ENCODE peak calls at places on chromosomes 12 and 14, in nine cellular contexts. Y is RKO; N is stimulated activated CD4-positive, alpha-beta T cell treated with anti-CD3 and anti-CD28 coated beads, Interleukin-1b, Interleukin-23, amount 100 ng/mL, for 1 hour; P is choroid plexus epithelial cell; A is MM.1S; G is NCI-H345; C is AG09319; R is ELR; I is fibroblast of mammary gland. E is an unnamed sample.

GRCh38 chr12:5784626-5785130 is 160.4 kb downstream of the ANO2 start:
- DNase-seq in I (no peak), G (no peak), P (no peak), N (no peak), A (no peak), Y (no peak), C (no peak), R (no peak), E (peak; percentile 54)

GRCh38 chr12:108573310-108573709 is 10.9 kb downstream of the ISCU start:
- DNase-seq in R (no peak), N (no peak), P (no peak), G (no peak), A (peak; percentile 69), C (no peak), I (peak; percentile 32), Y (no peak), E (no peak)

GRCh38 chr12:106223485-106224391 is 24.1 kb downstream of the CKAP4 start:
- DNase-seq in Y (peak; percentile 59), N (peak; percentile 51), P (peak; percentile 76), C (no peak), A (peak; percentile 70), I (peak; percentile 59), R (peak; percentile 63), G (peak; percentile 53), E (no peak)

GRCh38 chr12:12333407-12333831 is 16.6 kb downstream of the MANSC1 start:
- DNase-seq in A (no peak), I (no peak), N (no peak), G (peak; percentile 99), C (no peak), P (peak; percentile 52), Y (no peak), R (no peak), E (no peak)

GRCh38 chr12:4217091-4217490 is 56.5 kb upstream of the CCND2 start:
- DNase-seq in C (no peak), Y (no peak), R (no peak), P (no peak), N (no peak), A (no peak), G (no peak), I (no peak), E (no peak)

GRCh38 chr12:53105256-53105655 is 2.0 kb downstream of the SOAT2 start:
- DNase-seq in Y (no peak), R (no peak), C (no peak), I (no peak), G (no peak), P (no peak), N (no peak), A (no peak), E (no peak)

GRCh38 chr14:60220084-60220483 is 28.9 kb upstream of the PPM1A start:
- DNase-seq in A (no peak), I (no peak), Y (no peak), P (no peak), G (no peak), R (no peak), N (no peak), C (no peak), E (no peak)

GRCh38 chr12:120078868-120079267 is 37.7 kb downstream of the RAB35 start:
- DNase-seq in Y (no peak), I (no peak), N (no peak), P (no peak), G (no peak), A (peak; percentile 76), R (no peak), C (no peak), E (no peak)

GRCh38 chr14:100147181-100147631 is 12.2 kb downstream of the DEGS2 start:
- DNase-seq in Y (no peak), G (peak; percentile 40), N (peak; percentile 17), C (no peak), P (no peak), I (no peak), R (no peak), A (no peak), E (no peak)

GRCh38 chr12:122988036-122988435 is 7.6 kb downstream of the ARL6IP4 start:
- DNase-seq in Y (no peak), A (no peak), N (no peak), C (no peak), R (no peak), P (no peak), G (no peak), I (no peak), E (no peak)

GRCh38 chr14:64438181-64438839 is 27.0 kb upstream of the AKAP5 start:
- DNase-seq in I (peak; percentile 84), R (peak; percentile 82), P (peak; percentile 95), G (no peak), N (no peak), A (no peak), C (peak; percentile 45), Y (no peak), E (no peak)

GRCh38 chr14:29265852-29266251 is 499.3 kb downstream of the FOXG1 start:
- DNase-seq in A (no peak), G (no peak), R (no peak), C (no peak), Y (no peak), I (no peak), P (no peak), N (no peak), E (no peak)

GRCh38 chr12:108609535-108610335 is 11.9 kb upstream of the TMEM119 start:
- DNase-seq in R (no peak), I (peak; percentile 94), C (peak; percentile 82), P (peak; percentile 88), N (no peak), A (no peak), G (no peak), Y (no peak), E (no peak)

GRCh38 chr12:120902846-120903381 is 1.2 kb downstream of the SPPL3 start:
- DNase-seq in A (no peak), G (no peak), Y (no peak), R (no peak), I (no peak), N (no peak), P (no peak), C (no peak), E (no peak)

GRCh38 chr12:9049520-9050133 is 60.3 kb downstream of the KLRG1 start:
- DNase-seq in R (peak; percentile 62), A (peak; percentile 39), P (peak; percentile 78), Y (peak; percentile 72), G (peak; percentile 3), C (no peak), N (no peak), I (peak; percentile 64), E (no peak)

GRCh38 chr12:132288516-132289188 is 40.7 kb downstream of the GALNT9 start:
- DNase-seq in R (no peak), A (no peak), N (no peak), P (no peak), G (no peak), Y (no peak), I (no peak), C (no peak), E (no peak)

GRCh38 chr12:75854681-75855309 is 176.8 kb downstream of the PHLDA1 start:
- DNase-seq in Y (no peak), N (no peak), C (peak; percentile 57), I (peak; percentile 90), R (peak; percentile 50), P (no peak), G (no peak), A (no peak), E (no peak)

GRCh38 chr12:26845057-26845666 is 12.2 kb upstream of the ITPR2 start:
- DNase-seq in N (no peak), C (no peak), P (peak; percentile 55), Y (peak; percentile 69), G (no peak), A (no peak), R (peak; percentile 67), I (peak; percentile 57), E (no peak)

GRCh38 chr14:50260511-50260910 is 29.1 kb upstream of the SOS2 start:
- DNase-seq in P (peak; percentile 78), A (peak; percentile 24), N (no peak), Y (peak; percentile 36), R (peak; percentile 62), G (peak; percentile 12), C (peak; percentile 19), I (peak; percentile 58), E (no peak)

GRCh38 chr12:16389594-16389993 is 42.1 kb downstream of the MGST1 start:
- DNase-seq in G (no peak), C (peak; percentile 18), R (peak; percentile 71), A (no peak), P (peak; percentile 85), I (peak; percentile 91), Y (peak; percentile 43), N (no peak), E (no peak)

GRCh38 chr14:35144029-35144428 is 21.7 kb downstream of the PRORP start:
- DNase-seq in R (no peak), N (no peak), P (no peak), A (no peak), G (no peak), Y (no peak), I (no peak), C (no peak), E (no peak)

GRCh38 chr14:54629183-54629582 is 62.3 kb downstream of the SAMD4A start:
- DNase-seq in G (no peak), N (no peak), C (no peak), Y (no peak), A (no peak), I (no peak), R (no peak), P (no peak), E (no peak)

GRCh38 chr14:105879867-105880561 is 353.6 kb downstream of the TMEM121 start:
- DNase-seq in R (no peak), Y (no peak), A (no peak), I (no peak), G (no peak), C (no peak), P (no peak), N (no peak), E (no peak)

GRCh38 chr12:121611306-121611705 is 15.0 kb upstream of the ORAI1 start:
- DNase-seq in R (no peak), G (no peak), C (no peak), A (no peak), P (no peak), I (no peak), N (no peak), Y (no peak), E (no peak)

GRCh38 chr12:79534029-79534867 is 156.5 kb downstream of the PAWR start:
- DNase-seq in G (no peak), I (no peak), R (no peak), P (no peak), C (no peak), Y (no peak), A (no peak), N (no peak), E (no peak)

GRCh38 chr12:75953312-75953906 is 78.2 kb downstream of the PHLDA1 start:
- DNase-seq in R (peak; percentile 79), A (no peak), P (peak; percentile 45), Y (peak; percentile 96), C (peak; percentile 95), N (no peak), G (no peak), I (peak; percentile 79), E (no peak)

GRCh38 chr12:50507474-50507838 is 2.7 kb downstream of the DIP2B start:
- DNase-seq in P (no peak), R (no peak), A (no peak), Y (no peak), N (no peak), I (no peak), C (no peak), G (no peak), E (no peak)

GRCh38 chr12:50665609-50666008 is 98.3 kb upstream of the ATF1 start:
- DNase-seq in Y (no peak), A (no peak), G (no peak), I (no peak), P (no peak), N (no peak), C (no peak), R (no peak), E (no peak)

GRCh38 chr12:57614948-57615500 is 3.8 kb downstream of the ARHGEF25 start:
- DNase-seq in G (no peak), I (no peak), Y (no peak), R (no peak), P (no peak), A (no peak), C (no peak), N (no peak), E (no peak)

GRCh38 chr12:100229036-100229635 is 28.5 kb downstream of the ACTR6 start:
- DNase-seq in R (peak; percentile 41), Y (peak; percentile 70), C (no peak), A (no peak), I (peak; percentile 30), N (no peak), P (peak; percentile 30), G (no peak), E (no peak)

GRCh38 chr12:6567112-6567680 is 895 bp downstream of the NOP2 start:
- DNase-seq in C (no peak), R (no peak), P (no peak), G (no peak), A (no peak), I (peak; percentile 16), N (no peak), Y (peak; percentile 43), E (no peak)

E was measured in vagina.